ENCODE peak calls at places on chromosomes 11 and 22, in seven cellular contexts. O, K, H, D, X, E and L are unnamed samples.
A peak's percentile ranks its signal among the peaks of the same experiment; 100 is the strongest.

GRCh38 chr11:104092744-104093143 is 56.3 kb downstream of the DDI1 start:
- DNase-seq in O (no peak), K (no peak), H (no peak), D (no peak), X (no peak), E (no peak), L (peak; percentile 5)

GRCh38 chr11:62909107-62909894 is 11.9 kb downstream of the CHRM1 start:
- DNase-seq in O (peak; percentile 30), K (peak; percentile 68), H (peak; percentile 59), D (peak; percentile 63), X (peak; percentile 86), E (peak; percentile 87), L (peak; percentile 91)

GRCh38 chr11:84089072-84090057 is 803.2 kb upstream of the CCDC90B start:
- DNase-seq in O (no peak), K (no peak), H (no peak), D (no peak), X (no peak), E (peak; percentile 31), L (no peak)

GRCh38 chr11:64870176-64870892 is 8.1 kb downstream of the EHD1 start:
- DNase-seq in O (no peak), K (peak; percentile 88), H (no peak), D (peak; percentile 80), X (peak; percentile 84), E (peak; percentile 92), L (peak; percentile 67)

GRCh38 chr11:73293356-73293936 is 14.6 kb upstream of the ARHGEF17 start:
- DNase-seq in O (no peak), K (no peak), H (no peak), D (no peak), X (no peak), E (no peak), L (no peak)

GRCh38 chr11:61725632-61726280 is 26.7 kb upstream of the MYRF start:
- DNase-seq in O (no peak), K (peak; percentile 36), H (peak; percentile 42), D (no peak), X (no peak), E (no peak), L (no peak)

GRCh38 chr11:93935826-93936225 is 85.3 kb upstream of the HEPHL1 start:
- DNase-seq in O (no peak), K (no peak), H (no peak), D (no peak), X (no peak), E (no peak), L (no peak)

GRCh38 chr11:66183581-66184048 is 84.8 kb upstream of the RAB1B start:
- DNase-seq in O (no peak), K (peak; percentile 24), H (no peak), D (no peak), X (peak; percentile 48), E (no peak), L (no peak)

GRCh38 chr11:10844364-10844763 is 13.5 kb downstream of the ZBED5 start:
- DNase-seq in O (no peak), K (no peak), H (no peak), D (no peak), X (peak; percentile 41), E (no peak), L (no peak)

GRCh38 chr11:59960502-59961381 is 3.1 kb upstream of the OOSP4A start:
- DNase-seq in O (no peak), K (no peak), H (no peak), D (no peak), X (no peak), E (peak; percentile 67), L (no peak)

GRCh38 chr11:106276126-106276525 is 198.7 kb downstream of the AASDHPPT start:
- DNase-seq in O (no peak), K (peak; percentile 59), H (no peak), D (peak; percentile 51), X (peak; percentile 65), E (no peak), L (no peak)

GRCh38 chr22:46092646-46093410 is 57.5 kb upstream of the PPARA start:
- DNase-seq in O (no peak), K (no peak), H (no peak), D (peak; percentile 18), X (peak; percentile 61), E (no peak), L (no peak)

DNA sequence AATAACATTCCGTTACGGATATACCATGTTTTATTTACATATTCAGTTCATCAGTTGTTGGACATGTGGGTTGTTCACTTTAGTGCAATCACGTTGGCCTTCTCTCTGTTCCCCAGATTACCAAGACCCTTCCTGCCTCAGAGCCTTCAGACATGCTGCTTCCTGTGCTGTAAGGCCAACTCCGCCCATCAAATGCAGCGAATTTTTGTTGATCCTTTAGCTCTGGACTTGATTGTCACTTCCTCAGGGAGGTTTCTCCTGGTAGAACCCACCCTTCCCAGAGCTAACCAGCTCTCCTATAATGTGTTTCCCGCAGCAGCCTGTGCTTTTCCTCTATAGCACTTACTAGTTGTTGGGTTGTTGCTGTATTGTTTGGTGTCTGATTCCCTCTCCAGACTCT is 39.4 kb downstream of the SWAP70 start:
- DNase-seq in O (no peak), K (no peak), H (no peak), D (no peak), X (no peak), E (no peak), L (no peak)
- H3K4me3 ChIP-seq in O (no peak overlapping the region), K (no peak overlapping the region), H (no peak overlapping the region), D (no peak overlapping the region), X (no peak overlapping the region), E (no peak overlapping the region), L (no peak overlapping the region)

GRCh38 chr22:38314992-38315800 is 2.0 kb downstream of the CSNK1E start:
- DNase-seq in O (peak; percentile 63), K (no peak), H (no peak), D (peak; percentile 25), X (peak; percentile 61), E (no peak), L (no peak)
- H3K4me3 ChIP-seq in O (peak overlapping the region; percentile 91), K (peak overlapping the region; percentile 82), H (peak overlapping the region; percentile 63), D (peak overlapping the region; percentile 80), X (peak overlapping the region; percentile 100), E (peak overlapping the region; percentile 90), L (peak overlapping the region; percentile 91)

DNA sequence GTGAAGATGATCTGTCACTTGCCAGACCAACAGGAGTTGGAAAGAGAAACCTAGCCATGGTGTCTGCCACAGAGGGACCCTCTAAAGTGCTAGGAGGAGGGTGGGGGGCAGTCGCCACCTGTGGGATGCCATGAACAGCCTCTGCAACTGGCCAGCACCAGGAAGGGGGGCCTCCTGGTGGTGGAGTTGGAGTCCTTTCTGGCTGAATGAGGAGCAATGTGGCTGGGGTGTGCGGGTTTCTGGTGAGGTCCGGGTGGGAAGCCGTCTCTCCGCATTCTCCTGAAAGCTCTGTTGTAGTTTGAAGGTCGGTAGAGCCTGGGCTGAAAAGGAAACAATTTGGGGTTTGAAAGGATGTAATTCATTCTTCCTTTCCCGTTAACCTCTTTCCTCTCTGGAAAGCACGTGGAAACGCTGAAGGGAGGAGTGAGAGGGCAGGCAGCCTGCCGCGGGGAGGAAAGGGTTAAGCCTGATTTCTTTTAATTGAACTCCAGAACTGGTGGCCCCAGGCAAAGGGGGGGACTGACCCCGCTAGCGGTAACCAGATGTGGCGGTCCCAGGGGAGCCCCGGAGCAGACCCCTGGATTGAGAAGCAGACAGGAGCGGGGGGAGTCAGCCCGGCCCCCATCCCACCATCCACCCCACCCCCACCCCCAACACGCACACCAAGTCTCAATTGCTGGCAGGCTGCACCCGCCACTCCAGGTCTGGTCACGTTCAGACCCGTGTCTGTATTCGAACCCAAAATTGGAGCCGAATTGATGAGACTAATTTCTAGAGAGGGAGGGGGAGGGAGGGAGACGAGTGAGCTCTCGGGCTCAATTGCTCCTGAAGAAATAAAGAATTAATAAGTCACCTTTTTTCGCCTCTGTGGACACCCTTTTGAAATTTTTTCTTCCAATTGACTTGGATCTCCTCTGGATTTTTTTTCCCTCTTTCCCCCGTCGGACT is 1.8 kb upstream of the FLI1 start:
- DNase-seq in O (no peak), K (no peak), H (no peak), D (no peak), X (peak; percentile 32), E (no peak), L (no peak)
- H3K4me3 ChIP-seq in O (peak overlapping the region; percentile 96), K (peak overlapping the region; percentile 85), H (peak overlapping the region; percentile 61), D (peak overlapping the region; percentile 82), X (peak overlapping the region; percentile 100), E (no peak overlapping the region), L (no peak overlapping the region)

GRCh38 chr11:119306373-119306890 is 10.5 kb downstream of the MCAM start:
- DNase-seq in O (no peak), K (peak; percentile 90), H (no peak), D (peak; percentile 19), X (peak; percentile 39), E (no peak), L (no peak)
- H3K4me3 ChIP-seq in O (no peak overlapping the region), K (no peak overlapping the region), H (no peak overlapping the region), D (no peak overlapping the region), X (no peak overlapping the region), E (no peak overlapping the region), L (no peak overlapping the region)

GRCh38 chr11:131889146-131889577 is 518.7 kb downstream of the NTM start:
- DNase-seq in O (no peak), K (peak; percentile 94), H (peak; percentile 77), D (peak; percentile 88), X (peak; percentile 87), E (peak; percentile 24), L (peak; percentile 25)
- H3K4me3 ChIP-seq in O (no peak overlapping the region), K (no peak overlapping the region), H (no peak overlapping the region), D (no peak overlapping the region), X (no peak overlapping the region), E (no peak overlapping the region), L (no peak overlapping the region)

DNA sequence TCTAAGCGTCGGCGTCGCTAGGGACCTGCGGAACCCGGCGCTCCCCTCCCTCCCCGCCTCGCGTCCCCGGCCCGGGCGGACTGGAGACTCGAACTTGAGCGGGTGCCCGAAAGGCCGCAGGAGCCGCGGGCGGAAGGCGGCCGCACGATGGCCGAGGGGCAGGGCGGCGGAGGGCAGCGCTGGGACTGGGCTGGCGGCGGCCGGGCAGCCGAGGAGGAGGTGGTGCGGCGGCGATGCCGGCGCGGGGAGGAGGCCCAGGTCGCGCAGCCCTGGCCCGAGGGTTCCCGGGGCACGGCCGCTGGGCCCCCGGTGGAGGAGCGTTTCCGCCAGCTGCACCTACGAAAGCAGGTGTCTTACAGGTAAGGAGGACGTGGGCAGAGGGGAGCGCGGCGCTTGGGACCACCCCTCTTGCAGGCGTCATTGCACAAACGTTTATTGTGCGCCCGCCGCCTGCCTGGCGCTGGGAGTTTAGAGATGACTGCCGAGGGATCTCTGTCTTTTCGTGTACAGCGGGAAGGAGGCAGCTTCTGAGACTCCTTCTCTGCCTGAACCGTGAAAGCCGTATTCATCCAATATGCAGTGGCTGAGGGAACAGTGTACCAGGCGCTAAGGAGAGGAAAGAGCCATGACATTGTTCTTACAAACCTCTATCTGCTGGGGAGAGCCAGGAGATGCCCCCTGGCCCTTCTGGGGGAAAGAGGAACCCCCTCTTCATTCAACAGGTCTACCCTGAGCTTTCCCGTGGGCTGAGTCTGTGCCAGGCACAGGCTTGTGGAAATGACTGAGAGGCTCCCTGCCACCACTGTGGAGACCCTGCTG is 13.9 kb upstream of the DGKZ start:
- DNase-seq in O (no peak), K (no peak), H (no peak), D (no peak), X (peak; percentile 48), E (no peak), L (no peak)
- H3K4me3 ChIP-seq in O (no peak overlapping the region), K (peak overlapping the region; percentile 10), H (peak overlapping the region; percentile 14), D (peak overlapping the region; percentile 31), X (peak overlapping the region; percentile 50), E (peak overlapping the region; percentile 49), L (no peak overlapping the region)